ENCODE peak calls at places on chromosomes 2 and 18, in five cellular contexts. N is HAP-1; O is A549; D is AG04450; X is CD4-positive, CD25-positive, alpha-beta regulatory T cell. J is an unnamed sample.
A peak's percentile ranks its signal among the peaks of the same experiment; 100 is the strongest.

GRCh38 chr2:239393401-239393940 is 7.3 kb downstream of the HDAC4 start:
- DNase-seq in N (peak; percentile 7), O (no peak), D (no peak), X (no peak), J (no peak)

GRCh38 chr2:163210430-163210918 is 371.9 kb upstream of the KCNH7 start:
- DNase-seq in N (no peak), O (no peak), D (no peak), X (no peak), J (no peak)

GRCh38 chr2:88416016-88416663 is 36.4 kb downstream of the FOXI3 start:
- DNase-seq in N (no peak), O (no peak), D (no peak), X (no peak), J (no peak)

GRCh38 chr2:96259497-96259921 is 6.3 kb downstream of the TMEM127 start:
- DNase-seq in N (no peak), O (no peak), D (no peak), X (no peak), J (no peak)

GRCh38 chr2:77443076-77443475 is 79.1 kb downstream of the LRRTM4 start:
- DNase-seq in N (no peak), O (no peak), D (no peak), X (no peak), J (no peak)

GRCh38 chr18:47936975-47937374 is 6.5 kb upstream of the SMAD2 start:
- DNase-seq in N (no peak), O (no peak), D (no peak), X (no peak), J (no peak)

GRCh38 chr18:3994061-3994687 is 460.9 kb downstream of the DLGAP1 start:
- DNase-seq in N (no peak), O (no peak), D (no peak), X (no peak), J (no peak)

GRCh38 chr2:164839914-164840457 is 1.6 kb downstream of the COBLL1 start:
- DNase-seq in N (no peak), O (no peak), D (no peak), X (no peak), J (no peak)

GRCh38 chr2:88671786-88672427 is 19.6 kb upstream of the RPIA start:
- DNase-seq in N (peak; percentile 12), O (peak; percentile 67), D (no peak), X (peak; percentile 44), J (peak; percentile 30)

GRCh38 chr2:10658914-10659257 is 30.9 kb downstream of the NOL10 start:
- DNase-seq in N (no peak), O (no peak), D (no peak), X (no peak), J (no peak)

GRCh38 chr2:240166761-240167587 is 26.5 kb upstream of the OTOS start:
- DNase-seq in N (no peak), O (no peak), D (no peak), X (no peak), J (no peak)

GRCh38 chr2:9103663-9104277 is 100.3 kb upstream of the MBOAT2 start:
- DNase-seq in N (no peak), O (no peak), D (no peak), X (no peak), J (no peak)

GRCh38 chr18:29644276-29644675 is 1398.3 kb downstream of the DSC3 start:
- DNase-seq in N (no peak), O (no peak), D (no peak), X (no peak), J (no peak)

DNA sequence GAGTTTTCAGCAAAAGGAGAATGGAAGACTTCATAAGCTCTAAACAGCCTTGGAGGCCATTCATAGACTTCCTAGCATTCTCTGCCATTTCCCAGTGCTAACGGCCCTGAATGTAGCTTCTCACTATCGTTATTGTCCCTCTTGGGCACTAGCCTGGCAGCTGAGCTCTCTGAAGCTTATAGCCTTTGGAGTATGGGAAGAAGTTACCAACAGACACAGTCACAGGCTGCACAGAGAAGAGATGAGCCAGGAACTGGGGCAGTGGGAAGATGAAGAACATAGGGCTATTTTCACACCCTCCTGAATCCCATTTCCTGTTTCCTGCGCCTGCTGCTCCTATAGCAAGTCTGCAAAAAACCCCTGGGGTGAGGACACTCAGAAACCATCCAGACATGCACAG is 29.1 kb upstream of the EPC2 start:
- DNase-seq in N (no peak), O (no peak), D (no peak), X (no peak), J (no peak)
- H3K4me3 ChIP-seq in N (no peak overlapping the region), O (no peak overlapping the region), D (no peak overlapping the region), X (no peak overlapping the region), J (peak overlapping the region; percentile 50)

GRCh38 chr18:75076286-75076685 is 132.7 kb downstream of the PTGR3 start:
- DNase-seq in N (no peak), O (no peak), D (no peak), X (no peak), J (no peak)

GRCh38 chr18:75073654-75074053 is 135.3 kb downstream of the PTGR3 start:
- DNase-seq in N (no peak), O (no peak), D (no peak), X (no peak), J (no peak)

GRCh38 chr18:75075016-75075305 is 134.0 kb downstream of the PTGR3 start:
- DNase-seq in N (no peak), O (no peak), D (no peak), X (no peak), J (no peak)

GRCh38 chr18:75074196-75075015 is 134.5 kb downstream of the PTGR3 start:
- DNase-seq in N (no peak), O (no peak), D (no peak), X (no peak), J (no peak)

GRCh38 chr18:75075429-75075841 is 133.5 kb downstream of the PTGR3 start:
- DNase-seq in N (no peak), O (no peak), D (no peak), X (no peak), J (no peak)
- H3K4me3 ChIP-seq in N (no peak overlapping the region), O (no peak overlapping the region), D (no peak overlapping the region), X (no peak overlapping the region), J (no peak overlapping the region)

DNA sequence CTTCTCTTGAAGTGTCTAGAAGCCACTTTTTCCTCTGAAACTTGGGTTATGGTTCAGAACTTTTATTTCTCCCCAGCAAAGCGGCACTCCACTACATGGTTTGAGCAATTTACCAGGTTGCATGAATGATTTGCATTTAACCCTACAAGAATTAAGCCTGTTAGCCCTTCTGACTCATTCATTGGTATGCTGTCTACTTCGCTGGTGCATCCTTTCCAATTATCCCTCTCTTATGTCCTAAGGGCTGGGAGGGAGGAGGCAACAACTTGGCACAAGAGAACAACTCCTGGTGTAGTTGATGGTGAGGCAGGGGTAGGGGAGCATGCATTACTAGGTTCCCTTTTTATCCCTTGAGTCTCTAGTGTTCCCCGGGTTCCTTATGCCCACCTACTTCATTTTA is 293.4 kb upstream of the MEX3C start:
- DNase-seq in N (no peak), O (no peak), D (no peak), X (no peak), J (no peak)
- H3K4me3 ChIP-seq in N (no peak overlapping the region), O (no peak overlapping the region), D (no peak overlapping the region), X (no peak overlapping the region), J (no peak overlapping the region)

GRCh38 chr2:216700088-216700567 is 4.8 kb upstream of the IGFBP5 start:
- DNase-seq in N (no peak), O (no peak), D (no peak), X (no peak), J (no peak)
- H3K4me3 ChIP-seq in N (no peak overlapping the region), O (no peak overlapping the region), D (no peak overlapping the region), X (no peak overlapping the region), J (peak overlapping the region; percentile 39)

GRCh38 chr2:44707945-44708645 is 233.4 kb upstream of the SIX3 start:
- DNase-seq in N (peak; percentile 35), O (no peak), D (no peak), X (no peak), J (no peak)
- H3K4me3 ChIP-seq in N (no peak overlapping the region), O (no peak overlapping the region), D (no peak overlapping the region), X (no peak overlapping the region), J (no peak overlapping the region)

GRCh38 chr2:173843526-173843925 is 121.6 kb downstream of the SP3 start:
- DNase-seq in N (no peak), O (no peak), D (no peak), X (no peak), J (no peak)
- H3K4me3 ChIP-seq in N (no peak overlapping the region), O (no peak overlapping the region), D (no peak overlapping the region), X (no peak overlapping the region), J (no peak overlapping the region)

GRCh38 chr2:187553908-187554703 is at the start of gene TFPI:
- DNase-seq in N (no peak), O (no peak), D (no peak), X (no peak), J (no peak)
- H3K4me3 ChIP-seq in N (no peak within 1 kb of the TSS), O (peak within 1 kb of the TSS; percentile 66), D (peak within 1 kb of the TSS; percentile 75), X (no peak within 1 kb of the TSS), J (peak within 1 kb of the TSS; percentile 77)

DNA sequence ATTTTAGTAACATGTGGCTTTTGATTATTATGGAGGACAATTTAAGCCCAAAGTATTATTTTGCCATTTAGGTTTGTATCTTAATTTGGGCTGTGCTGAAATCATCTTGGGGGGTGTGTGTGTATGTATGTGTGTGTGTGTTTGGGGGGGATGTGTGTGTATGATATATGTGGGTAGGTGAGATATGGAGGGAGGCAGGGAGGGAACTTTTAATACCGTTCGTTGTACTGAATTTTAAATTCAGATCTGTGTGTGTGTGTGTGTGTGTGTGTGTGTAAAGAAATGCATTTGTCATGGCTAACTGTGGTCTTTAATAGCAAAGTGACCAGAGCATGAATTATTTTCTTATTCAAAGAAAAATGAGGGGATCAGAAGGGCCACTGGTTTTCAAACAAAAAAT is 113.7 kb downstream of the LTBP1 start:
- DNase-seq in N (no peak), O (no peak), D (no peak), X (no peak), J (no peak)
- H3K4me3 ChIP-seq in N (no peak overlapping the region), O (no peak overlapping the region), D (no peak overlapping the region), X (no peak overlapping the region), J (no peak overlapping the region)

DNA sequence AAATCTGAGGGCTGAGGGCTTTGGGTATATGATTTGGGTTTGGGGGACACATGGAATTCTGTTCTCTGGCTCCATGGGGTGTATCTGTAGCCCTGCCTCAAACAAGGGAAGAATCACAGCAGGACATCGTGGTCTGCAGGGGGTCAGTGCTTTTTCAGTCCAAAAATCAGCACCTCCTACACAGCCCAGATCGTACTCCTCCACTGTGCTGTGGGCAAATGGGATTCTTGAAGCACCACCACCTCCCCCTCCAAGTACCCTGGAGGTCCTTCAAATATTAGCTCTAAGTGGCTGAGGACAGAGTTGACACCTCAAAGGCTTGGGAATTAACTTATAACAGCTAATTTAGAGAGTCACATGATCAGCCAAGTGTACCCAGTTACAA is 41.5 kb downstream of the EPHA4 start:
- DNase-seq in N (no peak), O (no peak), D (no peak), X (no peak), J (no peak)
- H3K4me3 ChIP-seq in N (no peak overlapping the region), O (no peak overlapping the region), D (no peak overlapping the region), X (peak overlapping the region; percentile 61), J (no peak overlapping the region)

DNA sequence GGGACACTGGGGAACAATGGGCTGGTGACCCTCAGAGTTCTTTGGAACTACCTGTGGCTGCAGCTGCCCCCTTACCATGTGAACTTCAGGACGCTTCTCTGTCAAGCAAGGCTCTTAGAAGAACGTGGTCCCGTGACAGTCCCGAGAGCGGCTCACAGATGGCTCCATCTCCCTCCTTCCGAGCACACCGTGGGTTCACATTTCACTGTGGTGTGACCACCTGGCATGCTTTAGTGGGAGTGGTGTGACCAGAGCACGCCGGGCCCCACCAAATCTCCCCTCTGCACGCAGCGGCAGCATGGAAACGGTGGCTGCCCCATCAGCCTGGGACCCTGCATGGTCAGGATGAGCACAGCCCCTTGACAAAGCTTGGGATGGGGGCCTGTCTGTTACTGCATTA is 9.7 kb upstream of the TPO start:
- DNase-seq in N (no peak), O (no peak), D (no peak), X (no peak), J (no peak)
- H3K4me3 ChIP-seq in N (no peak overlapping the region), O (no peak overlapping the region), D (no peak overlapping the region), X (no peak overlapping the region), J (no peak overlapping the region)

J was measured in SK-N-MC.